ENCODE peak calls at places on chromosomes 4 and X, in seven cellular contexts. Z is lower leg skin, F is HCT116, S is suprapubic skin, R is GM12892, C is thyroid gland, L is GM12878. O is an unnamed sample.
A peak's percentile ranks its signal among the peaks of the same experiment; 100 is the strongest.

GRCh38 chrX:23505531-23506303 is 161.6 kb upstream of the PRDX4 start:
- DNase-seq in F (no peak), C (no peak), Z (no peak), S (no peak), R (no peak), L (no peak), O (no peak)

GRCh38 chrX:107700802-107701201 is 72.5 kb downstream of the PRPS1 start:
- DNase-seq in C (no peak), Z (no peak), L (no peak), S (no peak), F (no peak), R (no peak), O (no peak)

GRCh38 chr4:4984186-4984585 is 35.1 kb downstream of the CYTL1 start:
- DNase-seq in C (no peak), S (no peak), R (no peak), L (no peak), Z (no peak), F (no peak), O (no peak)

GRCh38 chr4:136927172-136927571 is 605.1 kb downstream of the PCDH18 start:
- DNase-seq in F (peak; percentile 37), C (no peak), Z (no peak), L (no peak), R (no peak), S (no peak), O (no peak)

GRCh38 chr4:112927544-112927943 is 121.9 kb upstream of the ANK2 start:
- DNase-seq in F (no peak), C (no peak), R (no peak), S (no peak), L (no peak), Z (no peak), O (no peak)

GRCh38 chr4:66653937-66654336 is 891.4 kb downstream of the CENPC start:
- DNase-seq in Z (no peak), C (no peak), R (no peak), F (no peak), S (no peak), L (no peak), O (no peak)

GRCh38 chrX:19673334-19674040 is 158.2 kb upstream of the MAP3K15 start:
- DNase-seq in F (peak; percentile 82), C (peak; percentile 87), S (peak; percentile 76), R (no peak), L (no peak), Z (peak; percentile 87), O (no peak)

GRCh38 chrX:51568586-51568985 is 50.1 kb downstream of the CENPVL3 start:
- DNase-seq in C (no peak), S (no peak), L (no peak), R (no peak), F (no peak), Z (no peak), O (no peak)

GRCh38 chr4:154329268-154329858 is 162.2 kb downstream of the DCHS2 start:
- DNase-seq in Z (no peak), R (no peak), L (no peak), F (no peak), C (no peak), S (no peak), O (no peak)

GRCh38 chr4:37008199-37008598 is 236.3 kb upstream of the NWD2 start:
- DNase-seq in F (no peak), C (no peak), L (no peak), S (no peak), Z (no peak), R (no peak), O (no peak)

GRCh38 chr4:20254517-20255250 is 3.0 kb downstream of the SLIT2 start:
- DNase-seq in S (peak; percentile 63), F (no peak), R (peak; percentile 2), C (peak; percentile 34), L (no peak), Z (peak; percentile 86), O (no peak)

GRCh38 chr4:8850074-8850829 is 21.4 kb downstream of the HMX1 start:
- DNase-seq in S (peak; percentile 48), Z (no peak), F (no peak), R (no peak), L (no peak), C (no peak), O (no peak)

GRCh38 chrX:97119474-97120109 is 235.9 kb downstream of the RPA4 start:
- DNase-seq in Z (no peak), F (no peak), S (no peak), C (no peak), L (no peak), R (no peak), O (no peak)

GRCh38 chrX:19174401-19175025 is 52.2 kb upstream of the ADGRG2 start:
- DNase-seq in L (no peak), R (no peak), Z (peak; percentile 70), S (no peak), F (no peak), C (peak; percentile 42), O (no peak)

GRCh38 chr4:57064811-57065711 is 45.1 kb downstream of the IGFBP7 start:
- DNase-seq in F (no peak), C (peak; percentile 20), R (no peak), Z (no peak), L (no peak), S (no peak), O (no peak)

GRCh38 chr4:38605794-38606586 is 58.0 kb upstream of the KLF3 start:
- DNase-seq in L (no peak), R (no peak), F (no peak), C (peak; percentile 71), Z (no peak), S (no peak), O (peak; percentile 30)

GRCh38 chr4:38160487-38161207 is 200.4 kb downstream of the PTTG2 start:
- DNase-seq in F (peak; percentile 88), S (peak; percentile 77), L (peak; percentile 69), C (no peak), Z (no peak), R (peak; percentile 32), O (peak; percentile 59)

GRCh38 chr4:3481113-3481531 is 18.0 kb downstream of the DOK7 start:
- DNase-seq in C (no peak), R (no peak), F (no peak), S (no peak), L (no peak), Z (no peak), O (no peak)

GRCh38 chr4:88352062-88352461 is 26.6 kb upstream of the HERC6 start:
- DNase-seq in F (no peak), R (no peak), Z (no peak), C (no peak), S (no peak), L (no peak), O (no peak)

GRCh38 chrX:124343016-124343415 is 3.3 kb upstream of the SH2D1A start:
- DNase-seq in L (no peak), C (no peak), F (no peak), S (no peak), Z (no peak), R (no peak), O (no peak)

GRCh38 chrX:38260231-38260630 is 39.6 kb upstream of the SRPX start:
- DNase-seq in C (no peak), Z (no peak), F (peak; percentile 23), R (peak; percentile 8), L (no peak), S (no peak), O (peak; percentile 4)

GRCh38 chr4:83216856-83217683 is 67.5 kb downstream of the COQ2 start:
- DNase-seq in S (no peak), F (no peak), C (no peak), L (no peak), R (no peak), Z (no peak), O (no peak)

GRCh38 chr4:83219991-83220360 is 64.6 kb downstream of the COQ2 start:
- DNase-seq in C (no peak), Z (no peak), R (no peak), S (no peak), F (no peak), L (no peak), O (no peak)

GRCh38 chr4:83217721-83218522 is 66.7 kb downstream of the COQ2 start:
- DNase-seq in F (no peak), S (no peak), L (peak; percentile 99), Z (no peak), C (no peak), R (peak; percentile 54), O (no peak)

GRCh38 chr4:83221897-83222441 is 62.6 kb downstream of the COQ2 start:
- DNase-seq in C (no peak), Z (no peak), F (no peak), L (peak; percentile 93), R (no peak), S (no peak), O (no peak)

DNA sequence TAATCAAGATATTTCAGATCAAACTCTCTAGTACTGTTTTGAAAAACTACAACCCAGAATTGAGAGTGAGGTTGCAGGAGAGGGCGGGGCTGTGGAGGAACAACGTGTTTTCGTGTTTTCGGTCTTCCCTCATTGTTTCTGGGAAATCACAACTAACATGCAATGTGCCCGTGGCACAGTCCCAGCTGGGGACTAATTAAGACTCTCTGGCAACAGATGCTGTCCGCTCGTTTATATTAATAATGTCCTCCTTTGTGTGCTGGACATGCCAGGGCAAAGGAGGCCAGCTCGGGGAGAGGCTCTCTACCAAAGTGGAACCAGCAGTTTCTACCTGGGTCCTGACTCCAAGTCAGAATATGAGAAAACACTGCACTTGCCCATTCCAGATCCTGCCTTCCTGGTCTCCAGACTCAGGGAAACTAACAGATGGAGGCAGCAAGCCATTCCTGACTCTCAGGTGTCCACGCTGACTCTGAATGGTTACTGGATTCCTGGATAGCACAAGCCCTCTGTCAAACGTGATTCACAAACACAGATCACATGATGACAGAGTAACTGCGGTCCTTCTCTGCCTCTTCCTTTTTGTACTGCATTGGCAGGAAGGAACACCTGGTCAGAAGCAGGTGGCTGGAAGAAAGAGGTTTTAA is 65.1 kb downstream of the COQ2 start:
- DNase-seq in Z (peak; percentile 85), C (no peak), S (no peak), L (peak; percentile 77), R (no peak), F (no peak), O (no peak)
- TF ChIP-seq POLR2A in Z (no peak), C (no peak), S (no peak), L (no peak), R (no peak), F (no peak), O (no peak)

DNA sequence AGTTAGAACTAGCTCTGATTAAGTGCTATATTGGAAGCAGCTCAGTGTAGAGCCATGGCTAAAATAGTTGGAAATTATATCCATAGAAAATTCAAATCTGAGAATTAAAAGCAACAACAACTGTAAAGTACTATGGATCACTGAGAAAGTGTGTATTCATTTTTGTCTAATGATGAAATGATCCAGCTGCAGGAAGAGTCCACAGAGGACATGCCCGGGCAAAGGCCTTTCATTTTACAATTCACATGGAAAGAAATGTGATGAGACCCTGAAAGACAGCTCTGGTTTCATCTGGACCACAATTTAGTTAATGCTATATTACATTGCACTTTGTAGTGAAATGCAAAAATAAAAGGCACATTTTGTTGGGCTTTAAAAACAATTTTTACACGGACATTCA is 196.8 kb upstream of the FAT1 start:
- DNase-seq in Z (no peak), C (no peak), L (no peak), R (no peak), S (no peak), F (no peak), O (no peak)
- TF ChIP-seq POLR2A in Z (no peak), C (no peak), L (no peak), R (no peak), S (no peak), F (no peak), O (no peak)

GRCh38 chrX:69253821-69254220 is 88.6 kb upstream of the PJA1 start:
- DNase-seq in C (no peak), L (no peak), Z (peak; percentile 49), R (no peak), S (no peak), F (no peak), O (no peak)
- TF ChIP-seq POLR2A in C (no peak), L (no peak), Z (no peak), R (no peak), S (no peak), F (no peak), O (no peak)

GRCh38 chrX:68433155-68433980 is at the start of gene OPHN1:
- DNase-seq in L (no peak), F (peak; percentile 55), S (peak; percentile 80), C (peak; percentile 81), Z (peak; percentile 94), R (no peak), O (peak; percentile 44)
- TF ChIP-seq POLR2A in L (no peak), F (no peak), S (no peak), C (peak; percentile 53), Z (no peak), R (no peak), O (no peak)

O was measured in erythroblast.